ENCODE peak calls at places on chromosomes 3 and 15, in five cellular contexts. Q is keratinocyte, S is endothelial cell, O is A549, A is GM06990. Z is an unnamed sample.

GRCh38 chr3:130341388-130341787 is 4.1 kb upstream of the COL6A5 start:
- DNase-seq in Q (no peak), S (no peak), O (no peak), A (peak), Z (no peak)

GRCh38 chr3:123390865-123391613 is 57.9 kb downstream of the ADCY5 start:
- DNase-seq in Q (no peak), S (no peak), O (no peak), A (no peak), Z (no peak)

GRCh38 chr3:49501842-49502241 is 31.8 kb downstream of the DAG1 start:
- DNase-seq in Q (no peak), S (no peak), O (no peak), A (no peak), Z (no peak)

GRCh38 chr3:145704020-145704419 is 457.0 kb downstream of the PLOD2 start:
- DNase-seq in Q (no peak), S (no peak), O (peak), A (no peak), Z (no peak)

GRCh38 chr3:52845691-52846426 is 11.0 kb upstream of the MUSTN1 start:
- DNase-seq in Q (no peak), S (no peak), O (no peak), A (no peak), Z (no peak)

GRCh38 chr3:52798978-52799476 is 4.4 kb downstream of the ITIH3 start:
- DNase-seq in Q (peak), S (peak), O (peak), A (no peak), Z (no peak)

GRCh38 chr3:170725285-170725731 is 139.4 kb upstream of the SLC7A14 start:
- DNase-seq in Q (no peak), S (no peak), O (no peak), A (no peak), Z (no peak)

GRCh38 chr3:184145120-184145524 is 10.0 kb downstream of the EIF2B5 start:
- DNase-seq in Q (peak), S (peak), O (peak), A (no peak), Z (no peak)

GRCh38 chr3:172102123-172102882 is 62.9 kb downstream of the FNDC3B start:
- DNase-seq in Q (no peak), S (no peak), O (no peak), A (peak), Z (peak)

DNA sequence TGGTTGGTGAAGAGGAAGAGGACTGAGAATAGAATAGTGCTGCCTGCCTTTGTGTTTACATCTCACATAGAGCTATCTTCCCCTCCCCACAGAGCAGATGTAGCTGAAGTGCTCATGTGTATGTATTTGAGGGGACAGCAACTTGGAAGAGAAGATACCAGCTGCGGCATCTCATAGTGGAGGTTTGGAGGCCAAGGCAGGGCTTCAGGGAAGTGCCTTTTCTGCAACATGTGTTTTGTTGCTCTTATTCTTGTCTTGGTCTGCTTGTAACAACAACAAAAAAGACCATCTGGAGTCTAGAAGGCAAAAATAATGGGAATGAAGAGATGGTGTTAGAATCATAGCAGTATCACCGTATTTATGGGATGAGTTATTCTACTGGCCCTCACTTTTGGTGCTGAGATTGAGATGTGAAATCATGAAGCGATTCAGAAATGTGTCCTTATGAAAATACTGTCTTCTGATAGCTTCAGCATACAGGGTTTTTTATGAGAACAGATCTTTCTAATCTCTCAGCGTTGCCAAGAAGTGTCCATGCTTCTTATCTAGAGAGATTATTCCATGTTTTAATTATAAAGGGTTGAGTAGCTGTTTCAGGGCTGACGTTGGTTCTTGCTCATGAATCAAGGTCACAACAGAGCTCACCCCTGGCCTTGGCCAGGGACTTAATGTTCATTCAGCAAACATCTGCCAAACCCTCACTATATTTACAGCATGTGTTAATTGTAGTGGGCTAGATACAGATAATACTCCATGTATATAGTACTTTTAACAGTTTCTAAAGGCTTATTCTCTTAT is 58.0 kb downstream of the ITPR1 start:
- DNase-seq in Q (no peak), S (no peak), O (no peak), A (no peak), Z (no peak)
- TF ChIP-seq CTCF in Q (no peak), S (no peak), O (no peak), A (no peak), Z (no peak)

DNA sequence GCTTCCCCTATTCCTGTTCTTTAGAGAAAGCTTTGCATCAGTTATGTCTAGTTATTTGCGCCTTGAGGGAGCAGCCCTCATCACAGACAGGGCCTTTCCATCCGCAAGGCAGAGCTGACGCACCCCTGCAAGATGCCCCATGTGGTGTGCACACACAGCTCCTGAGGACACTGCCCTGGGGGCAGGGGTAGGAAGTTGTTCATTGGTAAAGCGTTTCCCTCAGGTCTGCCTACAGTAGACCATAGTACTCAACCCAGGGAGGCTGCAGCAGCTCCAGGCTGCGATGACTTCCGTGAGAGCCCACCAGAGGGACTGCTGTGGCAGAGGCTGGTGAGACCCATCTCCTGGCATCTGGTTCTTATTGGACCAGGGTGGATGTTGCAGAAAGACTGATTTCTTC is 55.1 kb upstream of the PLXNA1 start:
- DNase-seq in Q (no peak), S (no peak), O (no peak), A (no peak), Z (no peak)
- TF ChIP-seq CTCF in Q (no peak), S (no peak), O (no peak), A (no peak), Z (no peak)

GRCh38 chr15:34266751-34267150 is 41.9 kb downstream of the EMC4 start:
- DNase-seq in Q (no peak), S (no peak), O (no peak), A (no peak), Z (no peak)

GRCh38 chr15:34264070-34264469 is 39.3 kb downstream of the EMC4 start:
- DNase-seq in Q (no peak), S (no peak), O (no peak), A (no peak), Z (no peak)

GRCh38 chr15:34259557-34259956 is 34.7 kb downstream of the EMC4 start:
- DNase-seq in Q (no peak), S (no peak), O (no peak), A (no peak), Z (no peak)

GRCh38 chr15:34262362-34262761 is 37.5 kb downstream of the EMC4 start:
- DNase-seq in Q (no peak), S (no peak), O (no peak), A (no peak), Z (no peak)
- TF ChIP-seq CTCF in Q (no peak), S (no peak), O (no peak), A (no peak), Z (no peak)

DNA sequence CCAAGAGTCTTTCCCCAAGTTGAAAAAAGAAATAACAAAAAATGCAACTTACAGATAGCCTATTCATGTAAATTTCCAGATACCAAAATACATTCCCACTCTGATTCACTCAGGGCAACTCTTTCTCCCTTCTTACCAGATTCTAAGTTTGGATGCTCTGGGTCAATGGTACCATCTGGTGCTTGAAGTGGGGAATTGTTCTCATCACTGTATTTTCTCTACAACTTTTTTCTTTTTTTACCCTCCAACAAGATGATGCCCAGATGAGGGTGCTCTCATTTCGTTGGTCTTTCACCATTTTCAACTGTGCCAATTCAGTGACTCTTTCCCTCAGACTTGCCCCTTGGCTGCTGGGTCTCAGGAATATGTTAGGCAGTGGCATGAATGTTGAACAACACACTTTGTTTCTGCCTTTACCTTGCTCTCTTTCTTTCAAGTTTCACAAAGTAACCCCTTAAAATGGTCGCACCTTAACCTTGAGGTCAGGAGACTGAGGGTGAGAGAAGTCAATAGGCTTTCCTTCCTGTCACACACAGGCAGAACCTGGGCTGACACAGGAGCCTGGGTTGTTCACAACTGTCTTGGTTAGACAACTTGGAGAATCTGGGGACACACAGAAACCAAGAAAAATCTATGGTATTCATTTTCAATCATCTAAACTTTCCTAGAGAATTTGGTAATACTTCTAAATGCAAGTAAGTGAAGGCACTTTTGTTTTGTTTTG is 330.7 kb upstream of the SLCO3A1 start:
- DNase-seq in Q (no peak), S (no peak), O (peak), A (no peak), Z (no peak)
- TF ChIP-seq CTCF in Q (peak), S (no peak), O (peak), A (no peak), Z (peak)

GRCh38 chr3:129004639-129005295 is 3.7 kb downstream of the EFCC1 start:
- DNase-seq in Q (no peak), S (no peak), O (no peak), A (no peak), Z (no peak)

GRCh38 chr3:129001817-129002572 is 891 bp downstream of the EFCC1 start:
- DNase-seq in Q (no peak), S (peak), O (peak), A (no peak), Z (no peak)

GRCh38 chr3:129002573-129003569 is 1.8 kb downstream of the EFCC1 start:
- DNase-seq in Q (no peak), S (no peak), O (no peak), A (no peak), Z (no peak)

GRCh38 chr3:129005526-129006303 is 4.6 kb downstream of the EFCC1 start:
- DNase-seq in Q (no peak), S (no peak), O (no peak), A (no peak), Z (no peak)

GRCh38 chr3:129003578-129004112 is 2.5 kb downstream of the EFCC1 start:
- DNase-seq in Q (no peak), S (peak), O (peak), A (no peak), Z (no peak)
- TF ChIP-seq CTCF in Q (no peak), S (no peak), O (no peak), A (no peak), Z (peak)

GRCh38 chr15:27589260-27589659 is 509.9 kb downstream of the OCA2 start:
- DNase-seq in Q (no peak), S (no peak), O (no peak), A (no peak), Z (no peak)
- TF ChIP-seq CTCF in Q (no peak), S (no peak), O (no peak), A (no peak), Z (no peak)

GRCh38 chr15:47507221-47507985 is 209.9 kb upstream of the SEMA6D start:
- DNase-seq in Q (no peak), S (no peak), O (no peak), A (no peak), Z (no peak)

GRCh38 chr15:47506543-47507090 is 210.7 kb upstream of the SEMA6D start:
- DNase-seq in Q (no peak), S (no peak), O (no peak), A (no peak), Z (no peak)

GRCh38 chr15:47503884-47504283 is 213.4 kb upstream of the SEMA6D start:
- DNase-seq in Q (no peak), S (no peak), O (no peak), A (no peak), Z (no peak)

GRCh38 chr15:47505712-47506542 is 211.4 kb upstream of the SEMA6D start:
- DNase-seq in Q (no peak), S (no peak), O (no peak), A (no peak), Z (no peak)

GRCh38 chr15:47504624-47505256 is 212.6 kb upstream of the SEMA6D start:
- DNase-seq in Q (no peak), S (no peak), O (no peak), A (no peak), Z (no peak)
- TF ChIP-seq CTCF in Q (no peak), S (no peak), O (no peak), A (no peak), Z (no peak)